ENCODE peak calls at places on chromosomes 11 and 22, in seven cellular contexts. T is AG10803; W is fibroblast of pulmonary artery; Y is iPS-NIHi11; N is EL; P is stimulated activated CD8-positive, alpha-beta memory T cell treated with anti-CD3 and anti-CD28 coated beads, Interleukin-4, amount 100 ng/mL, for 1 hour; X is astrocyte. Q is an unnamed sample.
A peak's percentile ranks its signal among the peaks of the same experiment; 100 is the strongest.

GRCh38 chr22:39960791-39961746 is 872 bp downstream of the TMA7B start:
- DNase-seq in T (peak; percentile 94), W (peak; percentile 98), Y (no peak), N (peak; percentile 95), P (peak; percentile 36), X (peak; percentile 99), Q (peak; percentile 74)

GRCh38 chr22:43897751-43898261 is 6.0 kb upstream of the PNPLA5 start:
- DNase-seq in T (peak; percentile 68), W (peak; percentile 45), Y (no peak), N (peak; percentile 74), P (no peak), X (peak; percentile 86), Q (no peak)

GRCh38 chr11:126115253-126115540 is 52.5 kb upstream of the CDON start:
- DNase-seq in T (peak; percentile 58), W (peak; percentile 30), Y (no peak), N (peak; percentile 25), P (no peak), X (no peak), Q (peak; percentile 41)

GRCh38 chr11:112453601-112454577 is 193.2 kb upstream of the PLET1 start:
- DNase-seq in T (peak; percentile 21), W (peak; percentile 38), Y (peak; percentile 81), N (peak; percentile 36), P (no peak), X (no peak), Q (peak; percentile 58)

GRCh38 chr11:6468712-6469495 is 4.8 kb downstream of the TRIM3 start:
- DNase-seq in T (peak; percentile 51), W (peak; percentile 95), Y (peak; percentile 99), N (peak; percentile 74), P (no peak), X (peak; percentile 43), Q (peak; percentile 94)

GRCh38 chr11:8812438-8812837 is 98.6 kb upstream of the AKIP1 start:
- DNase-seq in T (peak; percentile 67), W (peak; percentile 54), Y (no peak), N (peak; percentile 20), P (no peak), X (no peak), Q (no peak)

GRCh38 chr11:96026310-96026709 is 102.4 kb upstream of the MTMR2 start:
- DNase-seq in T (no peak), W (no peak), Y (no peak), N (no peak), P (no peak), X (no peak), Q (no peak)

GRCh38 chr22:38649841-38650522 is 6.2 kb downstream of the FAM227A start:
- DNase-seq in T (no peak), W (no peak), Y (no peak), N (no peak), P (no peak), X (no peak), Q (no peak)

GRCh38 chr11:86497310-86497709 is 122.6 kb downstream of the CCDC81 start:
- DNase-seq in T (peak; percentile 55), W (no peak), Y (no peak), N (peak; percentile 66), P (no peak), X (peak; percentile 82), Q (no peak)

GRCh38 chr11:43830928-43831440 is 49.6 kb upstream of the ALKBH3 start:
- DNase-seq in T (peak; percentile 99), W (peak; percentile 98), Y (peak; percentile 23), N (peak; percentile 99), P (no peak), X (peak; percentile 100), Q (peak; percentile 92)